ENCODE peak calls at places on chromosomes 2 and 18, in four cellular contexts. One of them, this sample, is unnamed.

GRCh38 chr2:67854103-67854502 is 208.7 kb downstream of the C1D start:
- DNase-seq in GM12878: no peak
- DNase-seq in K562: no peak
- DNase-seq in HepG2: no peak
- DNase-seq in this sample: no peak

GRCh38 chr2:54013996-54014395 is 43.2 kb upstream of the PSME4 start:
- DNase-seq in K562: no peak
- DNase-seq in HepG2: no peak
- DNase-seq in GM12878: no peak
- DNase-seq in this sample: no peak

GRCh38 chr18:57054891-57055290 is 92.0 kb upstream of the BOD1L2 start:
- DNase-seq in HepG2: no peak
- DNase-seq in GM12878: no peak
- DNase-seq in K562: no peak
- DNase-seq in this sample: no peak

GRCh38 chr2:51717318-51717717 is 685.4 kb upstream of the NRXN1 start:
- DNase-seq in K562: no peak
- DNase-seq in GM12878: no peak
- DNase-seq in HepG2: no peak
- DNase-seq in this sample: no peak

GRCh38 chr18:8253943-8254342 is 355.3 kb upstream of the RAB12 start:
- DNase-seq in K562: no peak
- DNase-seq in GM12878: no peak
- DNase-seq in HepG2: no peak
- DNase-seq in this sample: no peak

GRCh38 chr2:230847883-230848388 is 16.8 kb upstream of the ITM2C start:
- DNase-seq in K562: peak; percentile 77
- DNase-seq in GM12878: peak; percentile 44
- DNase-seq in HepG2: peak; percentile 70
- DNase-seq in this sample: peak; percentile 89

GRCh38 chr2:215105607-215106354 is 32.6 kb downstream of the ABCA12 start:
- DNase-seq in K562: no peak
- DNase-seq in HepG2: no peak
- DNase-seq in GM12878: no peak
- DNase-seq in this sample: no peak

GRCh38 chr2:65227035-65227470 is 578 bp upstream of the ACTR2 start:
- DNase-seq in GM12878: no peak
- DNase-seq in HepG2: peak; percentile 18
- DNase-seq in K562: peak; percentile 16
- DNase-seq in this sample: no peak

GRCh38 chr18:58005885-58006523 is 38.0 kb upstream of the NEDD4L start:
- DNase-seq in GM12878: no peak
- DNase-seq in K562: no peak
- DNase-seq in HepG2: no peak
- DNase-seq in this sample: no peak

GRCh38 chr18:42192251-42193248 is 237.5 kb downstream of the PIK3C3 start:
- DNase-seq in HepG2: peak; percentile 85
- DNase-seq in K562: no peak
- DNase-seq in GM12878: no peak
- DNase-seq in this sample: no peak

GRCh38 chr2:153935511-153935910 is 63.8 kb downstream of the GALNT13 start:
- DNase-seq in HepG2: no peak
- DNase-seq in GM12878: no peak
- DNase-seq in K562: no peak
- DNase-seq in this sample: no peak

GRCh38 chr2:23745726-23746105 is 181.2 kb downstream of the ATAD2B start:
- DNase-seq in GM12878: no peak
- DNase-seq in K562: no peak
- DNase-seq in HepG2: no peak
- DNase-seq in this sample: no peak

GRCh38 chr2:167689444-167689843 is 558.0 kb downstream of the STK39 start:
- DNase-seq in GM12878: no peak
- DNase-seq in K562: no peak
- DNase-seq in HepG2: peak; percentile 39
- DNase-seq in this sample: no peak

GRCh38 chr2:28257182-28257581 is 135.5 kb upstream of the FOSL2 start:
- DNase-seq in GM12878: no peak
- DNase-seq in HepG2: no peak
- DNase-seq in K562: no peak
- DNase-seq in this sample: no peak

GRCh38 chr2:97730245-97730644 is 16.9 kb downstream of the ZAP70 start:
- DNase-seq in HepG2: no peak
- DNase-seq in K562: no peak
- DNase-seq in GM12878: no peak
- DNase-seq in this sample: no peak

GRCh38 chr2:51921076-51921475 is 889.1 kb upstream of the NRXN1 start:
- DNase-seq in K562: no peak
- DNase-seq in HepG2: no peak
- DNase-seq in GM12878: no peak
- DNase-seq in this sample: no peak

GRCh38 chr2:69013123-69013836 is at the start of gene ANTXR1:
- DNase-seq in GM12878: no peak
- DNase-seq in HepG2: peak; percentile 45
- DNase-seq in K562: no peak
- DNase-seq in this sample: peak; percentile 82

GRCh38 chr2:228167290-228167689 is 14.2 kb downstream of the SPHKAP start:
- DNase-seq in GM12878: no peak
- DNase-seq in HepG2: no peak
- DNase-seq in K562: no peak
- DNase-seq in this sample: no peak

GRCh38 chr2:165401285-165401852 is 68.1 kb upstream of the CSRNP3 start:
- DNase-seq in K562: peak; percentile 26
- DNase-seq in GM12878: peak; percentile 9
- DNase-seq in HepG2: peak; percentile 67
- DNase-seq in this sample: peak; percentile 37

GRCh38 chr18:58321986-58322385 is 278.0 kb downstream of the NEDD4L start:
- DNase-seq in GM12878: no peak
- DNase-seq in K562: peak; percentile 51
- DNase-seq in HepG2: peak; percentile 50
- DNase-seq in this sample: peak; percentile 39

GRCh38 chr2:158047156-158047611 is 54.5 kb upstream of the UPP2 start:
- DNase-seq in GM12878: no peak
- DNase-seq in HepG2: no peak
- DNase-seq in K562: peak; percentile 25
- DNase-seq in this sample: no peak

GRCh38 chr18:5294618-5295230 is 802 bp downstream of the ZBTB14 start:
- DNase-seq in HepG2: peak; percentile 27
- DNase-seq in GM12878: no peak
- DNase-seq in K562: peak; percentile 13
- DNase-seq in this sample: no peak

GRCh38 chr2:184566716-184567115 is 31.6 kb upstream of the ZNF804A start:
- DNase-seq in K562: no peak
- DNase-seq in GM12878: no peak
- DNase-seq in HepG2: no peak
- DNase-seq in this sample: no peak

GRCh38 chr2:184564092-184564491 is 34.2 kb upstream of the ZNF804A start:
- DNase-seq in GM12878: no peak
- DNase-seq in HepG2: no peak
- DNase-seq in K562: no peak
- DNase-seq in this sample: no peak

GRCh38 chr2:184560603-184561002 is 37.7 kb upstream of the ZNF804A start:
- DNase-seq in GM12878: no peak
- DNase-seq in HepG2: no peak
- DNase-seq in K562: no peak
- DNase-seq in this sample: no peak

GRCh38 chr2:184558713-184559464 is 39.4 kb upstream of the ZNF804A start:
- DNase-seq in HepG2: no peak
- DNase-seq in K562: no peak
- DNase-seq in GM12878: no peak
- DNase-seq in this sample: no peak

DNA sequence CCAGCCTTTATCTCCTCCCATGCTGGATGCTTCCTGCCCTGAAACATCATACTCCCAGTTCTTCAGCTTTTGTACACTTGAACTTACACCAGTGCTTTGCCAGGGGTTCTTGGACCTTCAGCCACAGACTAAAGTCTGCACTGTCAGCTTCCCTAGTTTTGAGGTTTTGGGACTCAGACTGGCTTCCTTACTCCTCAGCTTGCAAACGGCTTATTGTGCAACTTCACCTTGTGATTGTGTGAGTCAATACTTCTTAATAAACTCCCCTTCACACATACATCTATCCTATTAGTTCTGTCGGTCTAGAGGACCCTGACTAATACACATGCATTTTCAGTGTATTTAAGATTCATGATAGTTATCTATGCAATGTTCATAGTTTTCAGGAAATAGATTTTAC is 35.8 kb upstream of the ZNF804A start:
- DNase-seq in K562: no peak
- DNase-seq in GM12878: no peak
- DNase-seq in HepG2: no peak
- DNase-seq in this sample: no peak
- TF ChIP-seq TARDBP in K562: no peak
- TF ChIP-seq TARDBP in GM12878: no peak
- TF ChIP-seq TARDBP in HepG2: no peak
- TF ChIP-seq TARDBP in this sample: no peak

DNA sequence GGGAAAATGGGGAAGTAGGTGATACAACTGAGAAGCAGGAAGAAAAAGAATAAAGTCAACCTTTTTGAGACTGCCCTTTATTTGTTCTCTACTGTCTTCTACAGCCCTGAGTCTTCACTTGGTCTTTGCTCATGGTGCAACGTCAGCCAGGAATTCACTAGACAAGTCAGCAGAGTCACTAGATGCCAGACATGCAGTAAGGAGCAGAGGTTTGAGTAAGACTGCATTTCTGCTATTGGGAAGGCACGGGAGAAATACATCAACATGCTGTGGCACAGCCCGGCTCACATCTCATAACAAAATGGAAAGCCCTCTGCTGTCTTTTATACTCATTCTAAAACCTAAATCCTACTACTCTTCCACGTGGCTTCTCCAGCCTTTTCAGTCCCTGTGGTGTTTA is 67.1 kb downstream of the PRELID3A start:
- DNase-seq in K562: no peak
- DNase-seq in GM12878: no peak
- DNase-seq in HepG2: no peak
- DNase-seq in this sample: no peak
- TF ChIP-seq BHLHE40 in K562: no peak
- TF ChIP-seq BHLHE40 in GM12878: no peak
- TF ChIP-seq BHLHE40 in HepG2: no peak
- TF ChIP-seq BHLHE40 in this sample: no peak

GRCh38 chr2:235506291-235506996 is 12.6 kb downstream of the AGAP1 start:
- DNase-seq in HepG2: no peak
- DNase-seq in GM12878: no peak
- DNase-seq in K562: no peak
- DNase-seq in this sample: no peak

GRCh38 chr2:235506997-235507615 is 13.3 kb downstream of the AGAP1 start:
- DNase-seq in HepG2: no peak
- DNase-seq in K562: no peak
- DNase-seq in GM12878: no peak
- DNase-seq in this sample: no peak

GRCh38 chr2:235507928-235508327 is 14.1 kb downstream of the AGAP1 start:
- DNase-seq in K562: no peak
- DNase-seq in GM12878: no peak
- DNase-seq in HepG2: no peak
- DNase-seq in this sample: no peak

GRCh38 chr2:235504459-235505200 is 10.8 kb downstream of the AGAP1 start:
- DNase-seq in HepG2: peak; percentile 27
- DNase-seq in GM12878: no peak
- DNase-seq in K562: no peak
- DNase-seq in this sample: no peak

GRCh38 chr2:235505210-235505741 is 11.4 kb downstream of the AGAP1 start:
- DNase-seq in HepG2: peak; percentile 85
- DNase-seq in K562: peak; percentile 62
- DNase-seq in GM12878: no peak
- DNase-seq in this sample: no peak
- TF ChIP-seq TARDBP in HepG2: peak; percentile 89
- TF ChIP-seq TARDBP in K562: no peak
- TF ChIP-seq TARDBP in GM12878: no peak
- TF ChIP-seq TARDBP in this sample: no peak

GRCh38 chr2:206204710-206205109 is 45.0 kb downstream of the EEF1B2 start:
- DNase-seq in HepG2: no peak
- DNase-seq in K562: no peak
- DNase-seq in GM12878: no peak
- DNase-seq in this sample: no peak

GRCh38 chr2:206203331-206203730 is 43.6 kb downstream of the EEF1B2 start:
- DNase-seq in HepG2: no peak
- DNase-seq in K562: no peak
- DNase-seq in GM12878: no peak
- DNase-seq in this sample: no peak

GRCh38 chr2:206202446-206202845 is 42.8 kb downstream of the EEF1B2 start:
- DNase-seq in GM12878: no peak
- DNase-seq in HepG2: no peak
- DNase-seq in K562: no peak
- DNase-seq in this sample: no peak

GRCh38 chr2:206198677-206199076 is 39.0 kb downstream of the EEF1B2 start:
- DNase-seq in GM12878: no peak
- DNase-seq in HepG2: no peak
- DNase-seq in K562: no peak
- DNase-seq in this sample: no peak

GRCh38 chr2:206201075-206201848 is 41.6 kb downstream of the EEF1B2 start:
- DNase-seq in GM12878: no peak
- DNase-seq in K562: no peak
- DNase-seq in HepG2: no peak
- DNase-seq in this sample: no peak
- TF ChIP-seq BHLHE40 in GM12878: no peak
- TF ChIP-seq BHLHE40 in K562: no peak
- TF ChIP-seq BHLHE40 in HepG2: no peak
- TF ChIP-seq BHLHE40 in this sample: no peak

GRCh38 chr18:23684515-23685197 is 4.6 kb upstream of the LAMA3 start:
- DNase-seq in HepG2: peak; percentile 47
- DNase-seq in GM12878: no peak
- DNase-seq in K562: no peak
- DNase-seq in this sample: no peak
- TF ChIP-seq TARDBP in HepG2: no peak
- TF ChIP-seq TARDBP in GM12878: no peak
- TF ChIP-seq TARDBP in K562: no peak
- TF ChIP-seq TARDBP in this sample: no peak

GRCh38 chr2:29806461-29806860 is 114.9 kb downstream of the ALK start:
- DNase-seq in GM12878: no peak
- DNase-seq in HepG2: no peak
- DNase-seq in K562: no peak
- DNase-seq in this sample: no peak

GRCh38 chr2:29799628-29800027 is 121.8 kb downstream of the ALK start:
- DNase-seq in HepG2: no peak
- DNase-seq in K562: no peak
- DNase-seq in GM12878: no peak
- DNase-seq in this sample: no peak

GRCh38 chr2:29804671-29805070 is 116.7 kb downstream of the ALK start:
- DNase-seq in HepG2: no peak
- DNase-seq in GM12878: no peak
- DNase-seq in K562: no peak
- DNase-seq in this sample: no peak

GRCh38 chr2:29803541-29803940 is 117.8 kb downstream of the ALK start:
- DNase-seq in GM12878: no peak
- DNase-seq in K562: no peak
- DNase-seq in HepG2: no peak
- DNase-seq in this sample: no peak

DNA sequence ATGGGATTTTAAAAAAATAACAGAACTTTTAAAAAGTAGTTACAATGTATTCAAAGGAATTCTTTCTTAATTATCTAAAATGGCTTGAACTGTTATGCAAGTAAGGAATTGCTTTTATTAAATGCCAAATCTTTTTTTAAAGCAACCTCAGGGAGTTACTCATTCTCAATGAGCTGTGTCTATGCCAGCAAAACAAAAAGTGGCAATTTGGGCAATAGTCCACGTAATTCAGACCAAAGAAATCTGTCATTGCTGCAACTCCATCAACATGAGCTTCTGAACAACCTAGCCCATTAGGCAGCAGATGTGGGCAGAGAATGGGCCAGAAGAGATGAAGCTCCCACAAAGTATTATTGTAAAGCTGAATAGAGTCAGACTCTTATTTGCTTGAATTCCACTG is 118.4 kb downstream of the ALK start:
- DNase-seq in HepG2: no peak
- DNase-seq in GM12878: no peak
- DNase-seq in K562: no peak
- DNase-seq in this sample: no peak
- TF ChIP-seq BHLHE40 in HepG2: no peak
- TF ChIP-seq BHLHE40 in GM12878: no peak
- TF ChIP-seq BHLHE40 in K562: no peak
- TF ChIP-seq BHLHE40 in this sample: no peak